ENCODE peak calls at places on chromosomes 2 and 18, in nine cellular contexts. C is pancreas; D is spleen; F is CD8-positive, alpha-beta memory T cell; L is skeletal muscle cell; A is NT2/D1; V is K562; E is colonic mucosa; M is kidney. W is an unnamed sample.
A peak's percentile ranks its signal among the peaks of the same experiment; 100 is the strongest.

GRCh38 chr2:215601990-215602721 is 166.3 kb upstream of the FN1 start:
- DNase-seq in C (no peak), D (no peak), F (no peak), L (peak; percentile 55), A (no peak), V (no peak), E (no peak), M (no peak), W (no peak)

GRCh38 chr18:9919564-9920232 is 5.9 kb downstream of the VAPA start:
- DNase-seq in C (no peak), D (no peak), F (no peak), L (no peak), A (no peak), V (no peak), E (no peak), M (no peak), W (no peak)

GRCh38 chr18:55421612-55422381 is 166.2 kb downstream of the TCF4 start:
- DNase-seq in C (no peak), D (no peak), F (no peak), L (peak; percentile 49), A (no peak), V (no peak), E (no peak), M (no peak), W (no peak)

GRCh38 chr2:233026211-233026813 is 6.2 kb upstream of the NEU2 start:
- DNase-seq in C (no peak), D (no peak), F (no peak), L (no peak), A (no peak), V (no peak), E (no peak), M (no peak), W (peak; percentile 24)

GRCh38 chr2:197435598-197436435 is 989 bp upstream of the SF3B1 start:
- DNase-seq in C (no peak), D (no peak), F (no peak), L (no peak), A (no peak), V (no peak), E (no peak), M (no peak), W (no peak)

GRCh38 chr2:189210250-189211075 is 30.9 kb upstream of the COL5A2 start:
- DNase-seq in C (no peak), D (no peak), F (no peak), L (peak; percentile 92), A (no peak), V (peak; percentile 50), E (peak; percentile 26), M (no peak), W (peak; percentile 88)

GRCh38 chr18:6044319-6044718 is 149.0 kb upstream of the TMEM200C start:
- DNase-seq in C (no peak), D (no peak), F (no peak), L (no peak), A (no peak), V (no peak), E (no peak), M (no peak), W (no peak)

GRCh38 chr2:47119001-47119400 is 36.1 kb downstream of the STPG4 start:
- DNase-seq in C (no peak), D (no peak), F (no peak), L (peak; percentile 69), A (no peak), V (no peak), E (no peak), M (no peak), W (peak; percentile 67)

GRCh38 chr2:84889332-84889731 is 8.4 kb upstream of the TRABD2A start:
- DNase-seq in C (no peak), D (no peak), F (no peak), L (no peak), A (no peak), V (no peak), E (peak; percentile 17), M (no peak), W (no peak)

GRCh38 chr2:84885111-84885510 is 4.2 kb upstream of the TRABD2A start:
- DNase-seq in C (no peak), D (no peak), F (no peak), L (no peak), A (no peak), V (no peak), E (no peak), M (no peak), W (no peak)

GRCh38 chr2:84891355-84892010 is 10.6 kb upstream of the TRABD2A start:
- DNase-seq in C (no peak), D (no peak), F (no peak), L (no peak), A (no peak), V (no peak), E (peak; percentile 16), M (no peak), W (no peak)

GRCh38 chr2:84886791-84887190 is 5.9 kb upstream of the TRABD2A start:
- DNase-seq in C (no peak), D (no peak), F (no peak), L (no peak), A (no peak), V (no peak), E (peak; percentile 16), M (no peak), W (no peak)

DNA sequence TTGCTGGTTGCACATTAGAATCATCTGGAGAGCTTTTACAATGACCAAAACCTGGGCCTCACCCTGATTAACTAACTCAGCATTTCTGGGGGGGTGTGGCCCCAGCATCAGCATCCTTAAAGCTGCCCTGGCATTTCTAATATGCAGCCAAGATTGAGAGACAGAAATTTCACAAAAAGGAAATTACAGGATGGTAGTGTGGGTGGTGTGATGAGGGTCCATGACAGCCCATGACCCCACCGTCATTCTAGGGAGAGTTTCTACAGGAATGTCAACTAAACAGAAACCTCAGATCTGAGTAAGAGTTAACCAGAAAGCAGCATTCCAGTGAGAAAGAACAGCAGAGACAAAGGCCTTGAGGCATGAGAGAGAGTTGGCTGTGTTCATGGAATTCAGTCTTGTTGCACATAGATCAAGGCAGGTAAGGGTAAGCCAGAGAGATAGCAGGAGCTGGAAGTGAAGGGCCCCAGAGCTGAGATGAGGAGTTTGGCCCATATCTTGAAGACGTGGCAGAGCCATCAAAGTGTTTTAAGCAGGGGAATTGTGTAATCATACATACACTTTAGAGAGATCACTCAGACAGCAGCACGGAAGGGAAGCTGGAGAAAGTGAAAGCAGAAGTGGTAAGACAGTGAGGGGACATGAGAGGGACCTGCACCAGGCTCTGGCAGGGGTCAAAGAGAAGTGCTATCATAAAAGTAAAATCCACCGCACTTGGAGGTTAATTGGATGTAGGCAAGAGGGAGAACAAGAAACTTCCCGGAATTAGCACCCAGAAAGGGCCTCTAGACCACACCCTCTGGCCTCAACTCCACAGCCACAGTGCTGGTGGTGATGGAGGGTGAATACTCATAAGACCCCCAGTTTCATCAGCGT is 7.8 kb upstream of the TRABD2A start:
- DNase-seq in C (no peak), D (no peak), F (no peak), L (peak; percentile 54), A (no peak), V (no peak), E (peak; percentile 42), M (no peak), W (no peak)
- H3K4me3 ChIP-seq in C (no peak overlapping the region), D (peak overlapping the region; percentile 18), F (peak overlapping the region; percentile 63), L (no peak overlapping the region), A (no peak overlapping the region), V (no peak overlapping the region), E (peak overlapping the region; percentile 13), M (peak overlapping the region; percentile 24), W (peak overlapping the region; percentile 33)

GRCh38 chr2:126877041-126877440 is 21.6 kb upstream of the TEX51 start:
- DNase-seq in C (no peak), D (no peak), F (no peak), L (no peak), A (no peak), V (no peak), E (no peak), M (no peak), W (no peak)

GRCh38 chr2:126880262-126880800 is 18.4 kb upstream of the TEX51 start:
- DNase-seq in C (no peak), D (no peak), F (no peak), L (no peak), A (no peak), V (no peak), E (no peak), M (no peak), W (no peak)

GRCh38 chr2:126877861-126878565 is 20.7 kb upstream of the TEX51 start:
- DNase-seq in C (no peak), D (no peak), F (no peak), L (no peak), A (no peak), V (no peak), E (no peak), M (no peak), W (no peak)

GRCh38 chr2:126879348-126880261 is 19.1 kb upstream of the TEX51 start:
- DNase-seq in C (no peak), D (no peak), F (no peak), L (no peak), A (no peak), V (no peak), E (no peak), M (no peak), W (no peak)

DNA sequence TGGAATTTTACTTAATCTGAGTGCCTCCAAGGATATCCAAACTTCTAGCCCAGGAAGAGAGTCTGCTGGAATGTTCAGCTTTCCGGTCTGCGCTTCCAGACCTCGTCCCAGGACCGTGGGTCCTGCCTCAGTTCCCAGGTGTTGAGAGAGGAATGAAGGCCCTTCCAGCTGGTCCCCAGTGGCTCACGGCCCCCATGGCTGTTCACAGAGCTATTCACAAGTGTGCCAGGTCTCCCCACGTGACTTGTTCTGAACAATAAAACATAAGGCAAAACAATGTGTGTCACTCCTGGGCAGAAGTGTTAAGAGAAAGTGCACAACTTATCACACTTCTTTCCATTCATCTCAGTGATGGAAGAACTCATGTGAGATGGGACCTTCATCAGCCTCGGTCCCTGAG is 20.1 kb upstream of the TEX51 start:
- DNase-seq in C (no peak), D (no peak), F (no peak), L (no peak), A (no peak), V (no peak), E (no peak), M (no peak), W (no peak)
- H3K4me3 ChIP-seq in C (no peak overlapping the region), D (no peak overlapping the region), F (no peak overlapping the region), L (no peak overlapping the region), A (no peak overlapping the region), V (no peak overlapping the region), E (no peak overlapping the region), M (no peak overlapping the region), W (no peak overlapping the region)

GRCh38 chr2:48147719-48148118 is 241.4 kb upstream of the FBXO11 start:
- DNase-seq in C (no peak), D (no peak), F (no peak), L (no peak), A (no peak), V (no peak), E (no peak), M (no peak), W (no peak)
- H3K4me3 ChIP-seq in C (no peak overlapping the region), D (no peak overlapping the region), F (no peak overlapping the region), L (no peak overlapping the region), A (no peak overlapping the region), V (no peak overlapping the region), E (no peak overlapping the region), M (no peak overlapping the region), W (no peak overlapping the region)

DNA sequence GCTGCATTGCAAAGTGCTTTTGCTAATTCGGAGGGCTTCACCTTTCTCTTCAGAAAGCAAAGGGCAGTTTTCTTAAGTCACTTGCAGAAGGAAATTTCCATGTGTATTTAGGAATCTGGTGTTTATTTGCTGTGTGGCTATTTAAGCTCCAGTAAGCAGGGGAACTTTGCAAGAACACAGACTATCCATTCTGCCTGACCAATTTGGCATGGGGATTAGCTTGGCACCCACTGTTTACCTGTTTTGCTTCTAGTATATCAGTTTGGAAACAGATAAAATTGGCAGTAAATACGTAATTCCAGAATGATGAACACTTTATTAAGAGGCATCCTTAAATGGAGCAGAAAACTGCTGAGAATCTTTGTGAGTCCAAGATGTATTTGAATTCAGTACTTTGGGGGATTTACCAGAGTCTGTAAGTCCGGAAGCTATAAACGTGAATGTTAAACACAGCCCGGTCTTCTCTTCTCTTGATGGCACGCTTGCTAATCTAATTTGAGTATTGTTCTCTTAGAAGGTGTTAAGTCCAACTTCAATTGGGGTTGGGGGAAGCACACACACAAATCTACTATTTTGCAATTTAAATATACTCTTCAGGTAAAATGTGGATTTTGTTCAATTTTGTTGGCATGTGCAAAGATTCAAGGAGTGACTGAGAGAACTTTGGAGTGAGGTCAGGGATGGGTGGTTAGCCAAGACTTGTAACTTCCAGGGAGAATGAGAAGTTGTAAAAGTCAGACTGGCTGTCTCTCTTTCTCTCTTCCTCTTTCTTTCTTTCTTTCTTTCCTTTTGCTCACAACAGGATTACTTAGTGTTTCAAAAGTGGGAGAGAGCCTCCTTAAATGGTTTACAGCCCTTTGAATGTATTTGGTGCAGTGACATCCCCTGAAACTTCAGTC is 705 bp downstream of the ACKR3 start:
- DNase-seq in C (no peak), D (no peak), F (no peak), L (no peak), A (no peak), V (no peak), E (no peak), M (no peak), W (no peak)
- H3K4me3 ChIP-seq in C (peak overlapping the region; percentile 20), D (peak overlapping the region; percentile 51), F (no peak overlapping the region), L (peak overlapping the region; percentile 21), A (peak overlapping the region; percentile 44), V (no peak overlapping the region), E (peak overlapping the region; percentile 28), M (peak overlapping the region; percentile 84), W (peak overlapping the region; percentile 39)

W was measured in AG04449.